ENCODE peak calls at places on chromosomes 6 and 20, in four cellular contexts. Q is fibroblast of pulmonary artery, B is kidney epithelial cell, I is endodermal cell. L is an unnamed sample.

GRCh38 chr20:15316556-15316955 is 979.1 kb upstream of the FLRT3 start:
- DNase-seq in Q (no peak), B (no peak), I (no peak), L (no peak)

GRCh38 chr6:134534708-134535149 is 216.8 kb upstream of the SGK1 start:
- DNase-seq in Q (peak; percentile 69), B (no peak), I (no peak), L (no peak)

GRCh38 chr6:356828-357251 is 34.7 kb upstream of the IRF4 start:
- DNase-seq in Q (no peak), B (no peak), I (no peak), L (no peak)

GRCh38 chr6:617485-618100 is 39.3 kb downstream of the HUS1B start:
- DNase-seq in Q (no peak), B (no peak), I (peak; percentile 67), L (no peak)

GRCh38 chr20:40612837-40613236 is 76.2 kb downstream of the MAFB start:
- DNase-seq in Q (no peak), B (no peak), I (no peak), L (no peak)

GRCh38 chr20:5550738-5551529 is 199.3 kb upstream of the SHLD1 start:
- DNase-seq in Q (no peak), B (no peak), I (no peak), L (no peak)

GRCh38 chr6:38195113-38195635 is 375.6 kb downstream of the ZFAND3 start:
- DNase-seq in Q (no peak), B (no peak), I (no peak), L (no peak)

GRCh38 chr6:158468666-158469065 is 91.2 kb upstream of the TMEM181 start:
- DNase-seq in Q (no peak), B (no peak), I (no peak), L (no peak)

GRCh38 chr6:16204653-16205376 is 33.6 kb upstream of the GMPR start:
- DNase-seq in Q (no peak), B (no peak), I (no peak), L (no peak)

GRCh38 chr6:127690092-127690491 is 113.1 kb downstream of the C6orf58 start:
- DNase-seq in Q (peak; percentile 55), B (no peak), I (no peak), L (no peak)

GRCh38 chr6:132972971-132973370 is 158.6 kb downstream of the RPS12 start:
- DNase-seq in Q (no peak), B (no peak), I (no peak), L (no peak)

GRCh38 chr6:39367661-39368060 is 45.2 kb upstream of the KCNK16 start:
- DNase-seq in Q (no peak), B (no peak), I (no peak), L (no peak)

GRCh38 chr6:109456710-109457595 is 1.4 kb upstream of the MICAL1 start:
- DNase-seq in Q (peak; percentile 68), B (no peak), I (no peak), L (no peak)

GRCh38 chr6:109793793-109794192 is 102.7 kb downstream of the FIG4 start:
- DNase-seq in Q (peak; percentile 96), B (peak; percentile 90), I (no peak), L (peak; percentile 89)

GRCh38 chr6:108179741-108180140 is 13.9 kb downstream of the NR2E1 start:
- DNase-seq in Q (no peak), B (no peak), I (no peak), L (no peak)

GRCh38 chr20:43863330-43863729 is 51.3 kb upstream of the TOX2 start:
- DNase-seq in Q (no peak), B (no peak), I (no peak), L (no peak)

GRCh38 chr20:43681468-43681942 is 14.6 kb downstream of the MYBL2 start:
- DNase-seq in Q (no peak), B (no peak), I (no peak), L (no peak)

GRCh38 chr6:47307362-47308222 is 2.1 kb downstream of the TNFRSF21 start:
- DNase-seq in Q (no peak), B (no peak), I (no peak), L (no peak)

GRCh38 chr20:23188377-23189169 is 102.4 kb upstream of the CD93 start:
- DNase-seq in Q (no peak), B (no peak), I (no peak), L (no peak)

GRCh38 chr20:59120491-59120890 is 43.1 kb upstream of the ZNF831 start:
- DNase-seq in Q (no peak), B (no peak), I (no peak), L (no peak)

GRCh38 chr6:40165036-40165709 is 230.9 kb upstream of the MOCS1 start:
- DNase-seq in Q (no peak), B (no peak), I (no peak), L (no peak)

GRCh38 chr6:82419859-82420258 is 56.2 kb downstream of the TPBG start:
- DNase-seq in Q (no peak), B (no peak), I (no peak), L (no peak)

GRCh38 chr6:119183457-119183856 is 105.0 kb upstream of the FAM184A start:
- DNase-seq in Q (no peak), B (no peak), I (no peak), L (no peak)

GRCh38 chr6:133888931-133889556 is at the start of gene TCF21:
- DNase-seq in Q (peak; percentile 83), B (no peak), I (peak; percentile 84), L (no peak)

GRCh38 chr6:167116109-167116837 is 6.6 kb upstream of the CCR6 start:
- DNase-seq in Q (peak; percentile 14), B (no peak), I (no peak), L (no peak)
- H3K4me3 ChIP-seq in Q (no peak overlapping the region), B (no peak overlapping the region), I (no peak overlapping the region), L (no peak overlapping the region)

GRCh38 chr6:34798057-34798456 is 6.2 kb downstream of the BLTP3A start:
- DNase-seq in Q (no peak), B (no peak), I (no peak), L (no peak)
- TF ChIP-seq CTCF in Q (no peak), B (no peak), I (no peak), L (no peak)

GRCh38 chr6:105200133-105200730 is 20.4 kb upstream of the POPDC3 start:
- DNase-seq in Q (no peak), B (no peak), I (no peak), L (no peak)
- H3K4me3 ChIP-seq in Q (no peak overlapping the region), B (no peak overlapping the region), I (no peak overlapping the region), L (no peak overlapping the region)

GRCh38 chr20:3614509-3614908 is 48.7 kb downstream of the GFRA4 start:
- DNase-seq in Q (no peak), B (no peak), I (no peak), L (no peak)

GRCh38 chr20:3613821-3614440 is 49.3 kb downstream of the GFRA4 start:
- DNase-seq in Q (no peak), B (no peak), I (no peak), L (no peak)

GRCh38 chr20:3616250-3616649 is 46.9 kb downstream of the GFRA4 start:
- DNase-seq in Q (peak; percentile 16), B (peak; percentile 43), I (peak; percentile 87), L (peak; percentile 41)

DNA sequence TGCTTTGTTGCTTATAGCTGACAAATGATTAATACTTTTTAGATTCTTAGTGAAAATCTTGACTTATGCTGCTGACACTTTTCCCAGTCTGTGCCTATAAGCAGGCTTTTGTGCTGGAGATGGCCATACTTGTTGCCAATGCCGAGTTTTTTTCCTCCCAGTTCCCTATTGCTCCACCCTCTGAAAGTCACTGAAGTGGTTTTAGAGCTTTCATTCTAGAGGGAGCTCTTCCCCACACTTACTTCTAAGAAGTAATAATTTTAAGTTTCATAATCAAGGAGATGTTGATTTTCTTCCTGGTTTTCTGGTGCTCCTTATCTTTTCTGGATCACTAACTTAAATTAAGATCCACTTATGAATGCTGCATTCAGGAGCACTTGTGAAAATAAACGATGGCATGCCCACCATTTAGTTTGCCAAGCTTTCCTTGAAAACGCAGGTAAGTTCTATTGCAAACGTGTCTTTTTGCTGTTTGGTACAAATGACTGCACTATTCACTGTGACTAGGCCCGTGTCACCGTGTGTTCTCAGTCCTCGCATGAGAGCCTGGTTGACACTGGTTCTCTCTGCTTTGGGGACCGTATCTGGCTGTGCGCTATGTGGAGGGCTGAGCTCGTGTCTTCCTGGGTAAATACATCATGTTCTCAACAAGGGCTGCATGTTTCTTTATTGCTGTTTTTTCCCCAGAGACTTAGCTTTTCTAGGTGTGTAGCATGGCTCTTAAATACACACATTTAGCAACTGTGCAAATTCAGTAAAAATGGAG is 50.2 kb downstream of the GFRA4 start:
- DNase-seq in Q (peak; percentile 12), B (no peak), I (no peak), L (no peak)
- TF ChIP-seq CTCF in Q (peak; percentile 2), B (no peak), I (peak; percentile 28), L (peak; percentile 3)

DNA sequence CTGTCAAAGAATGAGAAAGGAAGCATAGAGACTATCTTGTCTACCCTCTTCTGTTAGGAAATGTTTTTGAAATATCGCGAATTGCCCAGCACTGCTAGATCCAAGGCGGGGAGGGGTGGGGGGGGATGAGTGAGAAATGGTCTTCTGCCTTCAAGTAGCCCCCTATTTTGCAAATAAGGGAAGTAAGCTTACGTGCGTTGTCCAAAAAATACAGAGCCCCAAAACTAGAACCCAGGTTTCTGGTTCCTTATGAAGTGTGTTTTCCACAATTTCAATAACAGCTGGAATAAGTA is 923 bp upstream of the ILRUN start:
- DNase-seq in Q (no peak), B (no peak), I (no peak), L (no peak)
- H3K4me3 ChIP-seq in Q (peak overlapping the region; percentile 90), B (peak overlapping the region; percentile 83), I (peak overlapping the region; percentile 87), L (peak overlapping the region; percentile 80)

GRCh38 chr6:3337521-3338350 is 79.0 kb downstream of the PSMG4 start:
- DNase-seq in Q (peak; percentile 46), B (no peak), I (peak; percentile 73), L (no peak)
- TF ChIP-seq CTCF in Q (peak; percentile 9), B (no peak), I (peak; percentile 36), L (no peak)

DNA sequence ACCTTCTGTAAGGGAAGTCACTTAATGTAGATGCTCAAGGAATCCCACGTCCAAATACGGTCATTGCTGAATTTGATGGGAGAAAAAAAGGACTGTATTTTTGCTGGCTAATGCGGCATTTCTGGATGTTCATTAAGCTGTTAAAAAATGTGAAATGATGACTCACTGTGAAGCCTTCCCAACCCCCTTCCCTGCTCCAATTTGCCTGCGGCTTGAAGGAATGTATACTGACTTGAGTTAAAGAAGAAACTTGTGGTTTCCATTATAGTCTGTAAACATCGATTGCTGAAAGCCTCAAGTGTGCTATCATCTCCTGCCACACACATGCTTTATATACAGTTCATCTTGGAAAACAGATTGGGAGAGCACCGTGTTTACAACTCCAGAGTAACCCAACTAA is 249.1 kb upstream of the JAG1 start:
- DNase-seq in Q (peak; percentile 84), B (peak; percentile 72), I (no peak), L (peak; percentile 90)
- H3K4me3 ChIP-seq in Q (no peak overlapping the region), B (no peak overlapping the region), I (no peak overlapping the region), L (no peak overlapping the region)